ENCODE peak calls at places on chromosomes 3 and 15, in seven cellular contexts. R is psoas muscle, Q is heart right ventricle, C is A549, F is right atrium auricular region, G is sigmoid colon, D is transverse colon. J is an unnamed sample.
A peak's percentile ranks its signal among the peaks of the same experiment; 100 is the strongest.

GRCh38 chr3:52082951-52083350 is 26.6 kb upstream of the DUSP7 start:
- DNase-seq in R (peak; percentile 40), Q (no peak), C (no peak), F (no peak), G (no peak), D (no peak), J (no peak)

GRCh38 chr15:75104804-75105557 is 81.6 kb downstream of the PPCDC start:
- DNase-seq in R (no peak), Q (no peak), C (peak; percentile 62), F (peak; percentile 59), G (no peak), D (peak; percentile 50), J (no peak)

GRCh38 chr3:69941439-69942176 is 57.9 kb upstream of the SAMMSON start:
- DNase-seq in R (no peak), Q (no peak), C (no peak), F (no peak), G (no peak), D (no peak), J (no peak)

GRCh38 chr15:68896178-68896577 is 34.1 kb upstream of the SPESP1 start:
- DNase-seq in R (no peak), Q (no peak), C (no peak), F (no peak), G (no peak), D (no peak), J (no peak)

GRCh38 chr3:105429034-105429762 is 62.5 kb downstream of the ALCAM start:
- DNase-seq in R (no peak), Q (no peak), C (no peak), F (no peak), G (no peak), D (no peak), J (no peak)

GRCh38 chr3:187473778-187474406 is 105.7 kb downstream of the RTP4 start:
- DNase-seq in R (no peak), Q (no peak), C (no peak), F (no peak), G (no peak), D (no peak), J (no peak)

GRCh38 chr3:73029321-73029796 is 32.1 kb upstream of the EBLN2 start:
- DNase-seq in R (no peak), Q (no peak), C (peak; percentile 12), F (no peak), G (no peak), D (no peak), J (no peak)

GRCh38 chr3:187103251-187103650 is 36.0 kb downstream of the RPL39L start:
- DNase-seq in R (no peak), Q (no peak), C (no peak), F (no peak), G (no peak), D (no peak), J (no peak)

GRCh38 chr3:36372534-36372935 is 7.8 kb upstream of the STAC start:
- DNase-seq in R (no peak), Q (no peak), C (no peak), F (no peak), G (no peak), D (no peak), J (no peak)

GRCh38 chr15:48641416-48641815 is 4.1 kb downstream of the FBN1 start:
- DNase-seq in R (no peak), Q (no peak), C (no peak), F (no peak), G (no peak), D (no peak), J (no peak)

GRCh38 chr3:190585771-190586630 is 72.1 kb downstream of the IL1RAP start:
- DNase-seq in R (no peak), Q (no peak), C (peak; percentile 71), F (peak; percentile 65), G (no peak), D (no peak), J (peak; percentile 56)

GRCh38 chr3:13861461-13861860 is 18.4 kb downstream of the WNT7A start:
- DNase-seq in R (no peak), Q (no peak), C (no peak), F (no peak), G (no peak), D (no peak), J (no peak)

GRCh38 chr3:25846282-25846681 is 56.4 kb downstream of the OXSM start:
- DNase-seq in R (no peak), Q (no peak), C (no peak), F (no peak), G (no peak), D (no peak), J (no peak)

GRCh38 chr3:182482692-182483091 is 310.6 kb upstream of the ATP11B start:
- DNase-seq in R (no peak), Q (no peak), C (no peak), F (no peak), G (no peak), D (no peak), J (no peak)

GRCh38 chr15:81097893-81098280 is 36.2 kb upstream of the CFAP161 start:
- DNase-seq in R (peak; percentile 62), Q (no peak), C (no peak), F (no peak), G (no peak), D (no peak), J (no peak)

GRCh38 chr3:41681479-41681878 is 280.4 kb downstream of the ULK4 start:
- DNase-seq in R (no peak), Q (no peak), C (no peak), F (no peak), G (no peak), D (no peak), J (no peak)

GRCh38 chr3:128572013-128572412 is 78.6 kb downstream of the RPN1 start:
- DNase-seq in R (no peak), Q (no peak), C (no peak), F (no peak), G (no peak), D (no peak), J (no peak)

GRCh38 chr3:133208184-133208583 is 170.0 kb downstream of the TMEM108 start:
- DNase-seq in R (no peak), Q (no peak), C (no peak), F (no peak), G (no peak), D (no peak), J (no peak)
- H3K4me3 ChIP-seq in R (no peak overlapping the region), Q (no peak overlapping the region), C (no peak overlapping the region), F (no peak overlapping the region), G (no peak overlapping the region), D (no peak overlapping the region), J (no peak overlapping the region)

GRCh38 chr15:28922712-28923012 is 36.9 kb downstream of the APBA2 start:
- DNase-seq in R (no peak), Q (no peak), C (no peak), F (no peak), G (no peak), D (no peak), J (no peak)
- H3K9me3 ChIP-seq in R (no peaks in the 10 kb centered on the region), Q (no peaks in the 10 kb centered on the region), C (no peaks in the 10 kb centered on the region), F (no peaks in the 10 kb centered on the region), G (no peaks in the 10 kb centered on the region), D (no peaks in the 10 kb centered on the region), J (no peaks in the 10 kb centered on the region)

GRCh38 chr15:76298986-76299385 is 12.3 kb downstream of the ETFA start:
- DNase-seq in R (no peak), Q (no peak), C (no peak), F (no peak), G (no peak), D (no peak), J (no peak)
- H3K4me1 ChIP-seq in R (peaks cover 16% of the 10 kb centered on the region), Q (peaks cover 17% of the 10 kb centered on the region), C (peaks cover 14% of the 10 kb centered on the region), F (no peaks in the 10 kb centered on the region), G (peaks cover 15% of the 10 kb centered on the region), D (peaks cover 4% of the 10 kb centered on the region), J (peaks cover 5% of the 10 kb centered on the region)

GRCh38 chr3:184189421-184189820 is 3.4 kb downstream of the ABCF3 start:
- DNase-seq in R (no peak), Q (no peak), C (no peak), F (no peak), G (no peak), D (no peak), J (no peak)
- H3K4me3 ChIP-seq in R (no peak overlapping the region), Q (no peak overlapping the region), C (no peak overlapping the region), F (no peak overlapping the region), G (no peak overlapping the region), D (no peak overlapping the region), J (no peak overlapping the region)

DNA sequence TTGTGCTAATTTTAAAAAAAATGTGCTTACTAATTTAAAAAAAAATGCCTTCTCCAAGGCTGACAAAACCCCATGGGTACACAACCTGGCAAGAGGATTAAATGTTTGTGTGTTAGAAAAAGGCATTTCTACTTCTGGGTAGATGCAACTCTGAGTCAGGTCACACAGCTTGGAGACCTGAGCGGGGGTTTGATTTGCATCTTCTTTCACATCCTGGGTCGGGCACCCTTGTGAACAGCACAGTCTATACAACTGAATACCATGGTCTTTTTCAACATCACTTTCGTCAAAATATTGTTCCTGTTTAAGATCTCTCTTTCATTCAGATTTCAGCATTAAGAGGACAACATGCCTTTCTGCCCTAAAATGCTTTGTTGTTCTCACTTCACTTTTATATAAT is 267.2 kb downstream of the CHL1 start:
- DNase-seq in R (no peak), Q (no peak), C (no peak), F (no peak), G (no peak), D (no peak), J (no peak)
- H3K9me3 ChIP-seq in R (no peaks in the 10 kb centered on the region), Q (no peaks in the 10 kb centered on the region), C (no peaks in the 10 kb centered on the region), F (no peaks in the 10 kb centered on the region), G (no peaks in the 10 kb centered on the region), D (no peaks in the 10 kb centered on the region), J (no peaks in the 10 kb centered on the region)

DNA sequence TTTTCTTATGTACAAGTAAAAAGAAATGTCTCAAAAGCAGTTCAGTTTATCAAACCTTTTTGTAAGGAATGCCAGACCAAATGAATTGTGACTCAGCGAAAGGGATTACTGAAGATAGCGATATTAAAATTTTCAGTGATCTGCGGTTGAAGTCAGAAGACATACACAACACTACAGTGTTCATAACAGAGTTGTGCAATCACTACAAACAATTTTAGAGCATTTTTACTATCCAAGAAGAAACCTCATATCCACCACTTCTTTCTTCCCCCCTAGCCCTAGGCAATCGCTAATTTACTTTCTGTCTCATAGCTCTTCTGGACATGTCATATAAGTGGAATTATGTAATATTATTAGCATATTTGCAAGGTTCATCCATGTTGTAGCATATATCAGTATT is 23.7 kb upstream of the ALPK3 start:
- DNase-seq in R (no peak), Q (no peak), C (no peak), F (no peak), G (no peak), D (no peak), J (no peak)
- H3K4me1 ChIP-seq in R (peaks cover 14% of the 10 kb centered on the region), Q (peaks cover 3% of the 10 kb centered on the region), C (no peaks in the 10 kb centered on the region), F (no peaks in the 10 kb centered on the region), G (peaks cover 17% of the 10 kb centered on the region), D (peaks cover 1% of the 10 kb centered on the region), J (no peaks in the 10 kb centered on the region)